ENCODE peak calls at places on chromosomes 4 and X, in six cellular contexts. One of them, this sample, is unnamed.

GRCh38 chr4:3224971-3225850 is 23.7 kb upstream of the MSANTD1 start:
- DNase-seq in SK-N-SH: peak; percentile 16
- DNase-seq in GM12878: no peak
- DNase-seq in A549: no peak
- DNase-seq in NB4: no peak
- DNase-seq in HCT116: no peak
- DNase-seq in this sample: no peak

GRCh38 chrX:137427061-137427778 is 138.7 kb upstream of the ZIC3 start:
- DNase-seq in SK-N-SH: no peak
- DNase-seq in GM12878: no peak
- DNase-seq in A549: no peak
- DNase-seq in NB4: no peak
- DNase-seq in HCT116: no peak
- DNase-seq in this sample: peak; percentile 52

GRCh38 chrX:32582729-32583128 is 628.6 kb downstream of the DMD start:
- DNase-seq in SK-N-SH: no peak
- DNase-seq in GM12878: no peak
- DNase-seq in A549: no peak
- DNase-seq in NB4: no peak
- DNase-seq in HCT116: no peak
- DNase-seq in this sample: no peak

GRCh38 chrX:71118985-71119535 is 664 bp downstream of the MED12 start:
- DNase-seq in SK-N-SH: no peak
- DNase-seq in GM12878: no peak
- DNase-seq in A549: no peak
- DNase-seq in NB4: no peak
- DNase-seq in HCT116: no peak
- DNase-seq in this sample: no peak

GRCh38 chrX:155086202-155086840 is 15.0 kb downstream of the BRCC3 start:
- DNase-seq in SK-N-SH: peak; percentile 50
- DNase-seq in GM12878: no peak
- DNase-seq in A549: peak; percentile 65
- DNase-seq in NB4: peak; percentile 54
- DNase-seq in HCT116: peak; percentile 31
- DNase-seq in this sample: peak; percentile 27

GRCh38 chr4:139241086-139241783 is 38.8 kb downstream of the MGARP start:
- DNase-seq in SK-N-SH: no peak
- DNase-seq in GM12878: no peak
- DNase-seq in A549: no peak
- DNase-seq in NB4: no peak
- DNase-seq in HCT116: no peak
- DNase-seq in this sample: peak; percentile 7

GRCh38 chr4:182576609-182577289 is 333.5 kb downstream of the TENM3 start:
- DNase-seq in SK-N-SH: no peak
- DNase-seq in GM12878: no peak
- DNase-seq in A549: no peak
- DNase-seq in NB4: no peak
- DNase-seq in HCT116: no peak
- DNase-seq in this sample: no peak

GRCh38 chrX:109847257-109848187 is 114.5 kb upstream of the ACSL4 start:
- DNase-seq in SK-N-SH: no peak
- DNase-seq in GM12878: no peak
- DNase-seq in A549: peak; percentile 62
- DNase-seq in NB4: no peak
- DNase-seq in HCT116: no peak
- DNase-seq in this sample: no peak

GRCh38 chr4:17490575-17491059 is 21.3 kb downstream of the QDPR start:
- DNase-seq in SK-N-SH: peak; percentile 87
- DNase-seq in GM12878: no peak
- DNase-seq in A549: no peak
- DNase-seq in NB4: no peak
- DNase-seq in HCT116: no peak
- DNase-seq in this sample: no peak

DNA sequence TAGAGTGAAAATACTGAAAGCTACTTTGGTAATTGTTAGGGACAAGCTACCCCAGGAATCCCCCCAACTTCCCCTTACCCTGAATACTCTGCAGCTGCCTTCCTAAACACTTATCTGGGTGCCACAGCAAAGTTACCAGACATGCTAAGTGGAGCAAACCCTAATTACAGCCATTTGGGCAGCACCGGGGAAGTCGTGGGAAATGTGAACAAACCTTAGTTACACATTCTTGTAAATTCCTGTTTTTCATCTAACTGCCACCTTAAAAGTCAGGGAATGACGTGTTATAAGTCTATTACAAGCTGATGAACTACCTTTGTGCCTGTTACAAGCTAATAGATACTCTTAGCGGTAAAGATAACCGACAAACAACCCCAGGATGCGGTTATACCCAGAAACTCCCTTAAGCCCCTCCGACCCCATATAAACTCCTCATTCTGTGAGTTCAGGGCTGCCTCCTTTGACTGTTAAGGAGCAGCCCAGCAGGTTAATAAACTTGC is 66.0 kb upstream of the PLAC8 start:
- DNase-seq in SK-N-SH: no peak
- DNase-seq in GM12878: peak; percentile 79
- DNase-seq in A549: no peak
- DNase-seq in NB4: no peak
- DNase-seq in HCT116: no peak
- DNase-seq in this sample: no peak
- TF ChIP-seq MAX in SK-N-SH: no peak
- TF ChIP-seq MAX in GM12878: no peak
- TF ChIP-seq MAX in A549: no peak
- TF ChIP-seq MAX in NB4: no peak
- TF ChIP-seq MAX in HCT116: no peak
- TF ChIP-seq MAX in this sample: no peak

GRCh38 chrX:134186362-134187121 is 50.4 kb upstream of the CCDC160 start:
- DNase-seq in SK-N-SH: no peak
- DNase-seq in GM12878: peak; percentile 21
- DNase-seq in A549: no peak
- DNase-seq in NB4: peak; percentile 60
- DNase-seq in HCT116: no peak
- DNase-seq in this sample: no peak
- TF ChIP-seq MAX in SK-N-SH: no peak
- TF ChIP-seq MAX in GM12878: no peak
- TF ChIP-seq MAX in A549: no peak
- TF ChIP-seq MAX in NB4: no peak
- TF ChIP-seq MAX in HCT116: no peak
- TF ChIP-seq MAX in this sample: no peak

GRCh38 chr4:25439913-25440477 is 62.9 kb downstream of the ANAPC4 start:
- DNase-seq in SK-N-SH: peak; percentile 71
- DNase-seq in GM12878: peak; percentile 11
- DNase-seq in A549: peak; percentile 58
- DNase-seq in NB4: peak; percentile 76
- DNase-seq in HCT116: peak; percentile 45
- DNase-seq in this sample: peak; percentile 84
- TF ChIP-seq MAX in SK-N-SH: no peak
- TF ChIP-seq MAX in GM12878: no peak
- TF ChIP-seq MAX in A549: no peak
- TF ChIP-seq MAX in NB4: no peak
- TF ChIP-seq MAX in HCT116: no peak
- TF ChIP-seq MAX in this sample: no peak

DNA sequence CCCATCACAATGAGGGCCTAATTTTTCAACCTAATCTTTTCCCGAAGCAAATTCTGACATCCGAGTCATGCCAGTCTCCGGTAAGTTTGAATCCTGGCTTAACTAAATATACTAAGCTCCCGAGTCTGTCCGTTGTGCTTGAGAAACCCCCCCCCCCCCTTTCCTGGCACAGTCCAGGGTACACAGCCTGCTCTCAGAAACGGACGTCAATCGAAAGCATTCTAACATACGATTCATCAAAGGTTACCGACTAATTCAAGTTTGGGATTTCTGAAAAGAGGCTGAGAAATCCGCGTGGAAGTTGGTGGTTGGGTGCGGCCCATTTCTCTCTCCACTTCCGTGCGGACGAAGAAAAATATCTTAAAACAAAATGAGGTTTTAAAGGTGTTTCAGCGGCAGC is 616 bp downstream of the SDAD1 start:
- DNase-seq in SK-N-SH: peak; percentile 22
- DNase-seq in GM12878: no peak
- DNase-seq in A549: no peak
- DNase-seq in NB4: no peak
- DNase-seq in HCT116: no peak
- DNase-seq in this sample: no peak
- TF ChIP-seq MAX in SK-N-SH: no peak
- TF ChIP-seq MAX in GM12878: no peak
- TF ChIP-seq MAX in A549: no peak
- TF ChIP-seq MAX in NB4: no peak
- TF ChIP-seq MAX in HCT116: no peak
- TF ChIP-seq MAX in this sample: no peak

GRCh38 chr4:568351-568652 is 7.8 kb downstream of the TMEM271 start:
- DNase-seq in SK-N-SH: no peak
- DNase-seq in GM12878: no peak
- DNase-seq in A549: no peak
- DNase-seq in NB4: no peak
- DNase-seq in HCT116: no peak
- DNase-seq in this sample: no peak
- TF ChIP-seq MAX in SK-N-SH: no peak
- TF ChIP-seq MAX in GM12878: no peak
- TF ChIP-seq MAX in A549: no peak
- TF ChIP-seq MAX in NB4: no peak
- TF ChIP-seq MAX in HCT116: no peak
- TF ChIP-seq MAX in this sample: no peak

DNA sequence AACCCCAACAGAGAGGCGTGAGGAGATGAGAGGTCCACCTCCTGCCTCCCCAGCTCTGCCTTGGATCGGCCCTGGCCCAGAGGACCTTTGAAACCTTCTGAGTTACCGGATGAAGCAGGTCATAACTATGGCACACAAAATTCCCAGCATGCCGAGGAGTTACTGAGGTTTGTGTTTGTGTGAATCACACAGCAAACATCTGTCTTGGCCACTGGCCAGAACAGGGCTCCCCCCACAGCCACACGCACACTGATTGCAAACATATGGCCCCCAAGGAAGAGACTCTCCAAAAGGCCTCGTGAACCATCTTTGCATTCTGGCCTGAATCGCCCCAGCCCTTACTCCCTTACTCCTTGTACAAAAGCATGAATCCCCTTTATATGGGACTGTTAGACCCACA is 18.9 kb downstream of the RPS4X start:
- DNase-seq in SK-N-SH: peak; percentile 52
- DNase-seq in GM12878: no peak
- DNase-seq in A549: peak; percentile 66
- DNase-seq in NB4: no peak
- DNase-seq in HCT116: no peak
- DNase-seq in this sample: no peak
- TF ChIP-seq MAX in SK-N-SH: peak; percentile 44
- TF ChIP-seq MAX in GM12878: no peak
- TF ChIP-seq MAX in A549: peak; percentile 59
- TF ChIP-seq MAX in NB4: no peak
- TF ChIP-seq MAX in HCT116: no peak
- TF ChIP-seq MAX in this sample: no peak

GRCh38 chr4:28009541-28009940 is 1148.9 kb downstream of the STIM2 start:
- DNase-seq in SK-N-SH: no peak
- DNase-seq in GM12878: no peak
- DNase-seq in A549: no peak
- DNase-seq in NB4: no peak
- DNase-seq in HCT116: no peak
- DNase-seq in this sample: no peak

GRCh38 chr4:28006021-28006420 is 1145.4 kb downstream of the STIM2 start:
- DNase-seq in SK-N-SH: no peak
- DNase-seq in GM12878: no peak
- DNase-seq in A549: no peak
- DNase-seq in NB4: no peak
- DNase-seq in HCT116: no peak
- DNase-seq in this sample: no peak

GRCh38 chr4:28007693-28008092 is 1147.1 kb downstream of the STIM2 start:
- DNase-seq in SK-N-SH: no peak
- DNase-seq in GM12878: no peak
- DNase-seq in A549: no peak
- DNase-seq in NB4: no peak
- DNase-seq in HCT116: no peak
- DNase-seq in this sample: no peak

GRCh38 chr4:28014469-28014868 is 1153.8 kb downstream of the STIM2 start:
- DNase-seq in SK-N-SH: no peak
- DNase-seq in GM12878: no peak
- DNase-seq in A549: no peak
- DNase-seq in NB4: no peak
- DNase-seq in HCT116: no peak
- DNase-seq in this sample: no peak

GRCh38 chr4:28010543-28011235 is 1150.0 kb downstream of the STIM2 start:
- DNase-seq in SK-N-SH: no peak
- DNase-seq in GM12878: no peak
- DNase-seq in A549: no peak
- DNase-seq in NB4: no peak
- DNase-seq in HCT116: no peak
- DNase-seq in this sample: no peak
- TF ChIP-seq MAX in SK-N-SH: no peak
- TF ChIP-seq MAX in GM12878: no peak
- TF ChIP-seq MAX in A549: no peak
- TF ChIP-seq MAX in NB4: no peak
- TF ChIP-seq MAX in HCT116: no peak
- TF ChIP-seq MAX in this sample: no peak

DNA sequence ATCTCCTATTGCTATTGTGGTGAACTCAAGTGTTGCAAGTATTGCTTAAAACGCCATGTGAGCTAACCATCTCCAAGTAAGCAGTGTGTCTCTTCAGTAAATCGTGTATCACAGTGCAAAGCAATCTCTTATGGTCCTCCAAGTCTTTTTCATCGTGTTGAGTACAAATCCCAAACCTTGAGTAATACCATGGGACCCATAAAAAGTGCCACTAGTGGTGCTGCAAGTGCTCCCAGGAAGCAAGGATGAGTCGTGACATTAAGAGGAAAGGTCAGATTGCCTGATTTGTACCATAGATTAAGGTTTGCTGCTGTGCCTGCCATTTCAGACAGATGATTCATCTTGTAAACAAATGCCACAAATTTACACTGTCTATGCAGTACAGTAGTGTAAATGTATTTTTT is 66.9 kb upstream of the BMPR1B start:
- DNase-seq in SK-N-SH: no peak
- DNase-seq in GM12878: no peak
- DNase-seq in A549: peak; percentile 87
- DNase-seq in NB4: peak; percentile 6
- DNase-seq in HCT116: no peak
- DNase-seq in this sample: no peak
- TF ChIP-seq MAX in SK-N-SH: no peak
- TF ChIP-seq MAX in GM12878: no peak
- TF ChIP-seq MAX in A549: peak; percentile 69
- TF ChIP-seq MAX in NB4: no peak
- TF ChIP-seq MAX in HCT116: no peak
- TF ChIP-seq MAX in this sample: no peak